ENCODE peak calls at places on chromosomes 7 and 10, in seven cellular contexts. One of them, this sample, is unnamed.

GRCh38 chr7:73774923-73775322 is 4.9 kb upstream of the CLDN3 start:
- DNase-seq in WTC11: no peak
- DNase-seq in Calu3: no peak
- DNase-seq in endodermal cell: no peak
- DNase-seq in transverse colon: no peak
- DNase-seq in GM23338: no peak
- DNase-seq in kidney epithelial cell: no peak
- DNase-seq in this sample: no peak

GRCh38 chr10:34698979-34699378 is 116.1 kb downstream of the PARD3 start:
- DNase-seq in transverse colon: no peak
- DNase-seq in endodermal cell: peak
- DNase-seq in WTC11: no peak
- DNase-seq in GM23338: no peak
- DNase-seq in Calu3: peak
- DNase-seq in kidney epithelial cell: peak
- DNase-seq in this sample: no peak

GRCh38 chr7:29853775-29854174 is 47.5 kb downstream of the WIPF3 start:
- DNase-seq in WTC11: no peak
- DNase-seq in Calu3: no peak
- DNase-seq in GM23338: no peak
- DNase-seq in transverse colon: no peak
- DNase-seq in endodermal cell: no peak
- DNase-seq in kidney epithelial cell: no peak
- DNase-seq in this sample: no peak

GRCh38 chr10:113604572-113604971 is 51.7 kb downstream of the HABP2 start:
- DNase-seq in Calu3: no peak
- DNase-seq in endodermal cell: no peak
- DNase-seq in kidney epithelial cell: no peak
- DNase-seq in GM23338: no peak
- DNase-seq in transverse colon: no peak
- DNase-seq in WTC11: no peak
- DNase-seq in this sample: no peak

GRCh38 chr7:134527979-134528371 is 608 bp downstream of the AKR1B10 start:
- DNase-seq in GM23338: peak
- DNase-seq in WTC11: no peak
- DNase-seq in Calu3: no peak
- DNase-seq in kidney epithelial cell: no peak
- DNase-seq in transverse colon: no peak
- DNase-seq in endodermal cell: no peak
- DNase-seq in this sample: peak

GRCh38 chr10:127907411-127908105 is 655 bp downstream of the PTPRE start:
- DNase-seq in WTC11: peak
- DNase-seq in Calu3: no peak
- DNase-seq in transverse colon: peak
- DNase-seq in endodermal cell: peak
- DNase-seq in GM23338: peak
- DNase-seq in kidney epithelial cell: no peak
- DNase-seq in this sample: peak

GRCh38 chr10:7857259-7857658 is 39.0 kb downstream of the TAF3 start:
- DNase-seq in endodermal cell: no peak
- DNase-seq in transverse colon: no peak
- DNase-seq in WTC11: no peak
- DNase-seq in kidney epithelial cell: no peak
- DNase-seq in GM23338: no peak
- DNase-seq in Calu3: peak
- DNase-seq in this sample: peak

GRCh38 chr7:33819658-33820057 is 85.7 kb upstream of the BMPER start:
- DNase-seq in Calu3: no peak
- DNase-seq in WTC11: no peak
- DNase-seq in transverse colon: no peak
- DNase-seq in kidney epithelial cell: no peak
- DNase-seq in GM23338: no peak
- DNase-seq in endodermal cell: no peak
- DNase-seq in this sample: no peak

GRCh38 chr7:98133621-98134266 is 27.1 kb downstream of the LMTK2 start:
- DNase-seq in GM23338: no peak
- DNase-seq in kidney epithelial cell: peak
- DNase-seq in transverse colon: no peak
- DNase-seq in endodermal cell: no peak
- DNase-seq in Calu3: peak
- DNase-seq in WTC11: no peak
- DNase-seq in this sample: no peak

GRCh38 chr7:129615018-129615417 is 3.5 kb downstream of the NRF1 start:
- DNase-seq in kidney epithelial cell: no peak
- DNase-seq in GM23338: no peak
- DNase-seq in Calu3: no peak
- DNase-seq in WTC11: no peak
- DNase-seq in endodermal cell: no peak
- DNase-seq in transverse colon: no peak
- DNase-seq in this sample: no peak

GRCh38 chr10:106185991-106186390 is 978.5 kb downstream of the SORCS1 start:
- DNase-seq in Calu3: no peak
- DNase-seq in WTC11: no peak
- DNase-seq in kidney epithelial cell: no peak
- DNase-seq in endodermal cell: no peak
- DNase-seq in transverse colon: no peak
- DNase-seq in GM23338: no peak
- DNase-seq in this sample: no peak

DNA sequence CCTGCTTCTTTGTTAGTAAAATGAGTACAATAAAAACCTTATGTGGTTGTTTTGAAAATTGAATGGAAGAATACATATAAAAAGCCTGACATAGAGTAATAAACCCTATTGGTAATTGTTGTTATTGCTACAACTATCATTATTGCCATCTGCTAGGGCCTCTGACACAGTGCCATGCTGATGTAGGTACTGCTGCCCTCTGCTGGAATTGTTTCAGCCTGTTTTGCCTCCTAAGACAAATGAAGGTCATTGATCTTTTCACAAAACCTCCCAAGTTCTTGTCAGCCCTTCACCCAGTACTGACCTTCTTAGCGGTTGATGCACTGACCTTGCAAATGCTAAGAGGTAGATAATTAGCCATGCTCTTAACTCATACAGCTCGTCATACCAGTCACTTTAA is 975.3 kb downstream of the SORCS1 start:
- DNase-seq in Calu3: no peak
- DNase-seq in WTC11: peak
- DNase-seq in GM23338: peak
- DNase-seq in endodermal cell: peak
- DNase-seq in transverse colon: no peak
- DNase-seq in kidney epithelial cell: no peak
- DNase-seq in this sample: peak
- TF ChIP-seq CTCF in Calu3: no peak
- TF ChIP-seq CTCF in WTC11: peak
- TF ChIP-seq CTCF in GM23338: peak
- TF ChIP-seq CTCF in endodermal cell: peak
- TF ChIP-seq CTCF in transverse colon: no peak
- TF ChIP-seq CTCF in kidney epithelial cell: peak
- TF ChIP-seq CTCF in this sample: peak

DNA sequence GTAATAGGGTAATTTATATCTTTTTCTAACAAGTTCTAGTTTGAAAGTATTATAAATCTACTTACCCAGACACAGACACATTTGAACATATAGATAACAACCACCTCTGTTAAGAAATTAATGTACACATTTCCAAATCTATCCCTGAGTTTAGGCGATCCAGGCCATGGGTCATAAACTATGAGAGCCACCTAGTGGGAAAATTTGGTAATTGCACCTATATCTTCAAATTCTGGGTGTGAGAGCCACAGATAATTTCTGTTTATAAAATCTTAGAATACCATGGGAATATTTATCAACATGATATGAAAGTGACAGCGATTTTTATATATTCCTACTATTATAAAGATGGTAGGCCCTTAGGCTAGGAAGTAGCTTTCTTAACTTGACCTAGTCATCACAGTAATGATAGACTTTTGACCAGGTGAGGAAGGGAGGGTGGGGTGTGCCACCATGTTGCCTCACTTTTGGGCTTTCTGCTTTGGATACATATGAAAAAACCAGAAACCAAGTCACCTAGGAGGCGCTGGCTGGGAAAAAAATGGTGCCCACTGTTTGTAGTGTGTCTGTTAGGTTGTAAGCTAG is 8.0 kb upstream of the EPHA1 start:
- DNase-seq in transverse colon: no peak
- DNase-seq in endodermal cell: no peak
- DNase-seq in GM23338: peak
- DNase-seq in WTC11: no peak
- DNase-seq in Calu3: peak
- DNase-seq in kidney epithelial cell: no peak
- DNase-seq in this sample: peak
- TF ChIP-seq CTCF in transverse colon: peak
- TF ChIP-seq CTCF in endodermal cell: peak
- TF ChIP-seq CTCF in GM23338: peak
- TF ChIP-seq CTCF in WTC11: peak
- TF ChIP-seq CTCF in Calu3: peak
- TF ChIP-seq CTCF in kidney epithelial cell: peak
- TF ChIP-seq CTCF in this sample: peak

GRCh38 chr10:116808706-116809105 is 40.6 kb upstream of the ENO4 start:
- DNase-seq in endodermal cell: no peak
- DNase-seq in transverse colon: no peak
- DNase-seq in Calu3: no peak
- DNase-seq in GM23338: no peak
- DNase-seq in WTC11: no peak
- DNase-seq in kidney epithelial cell: no peak
- DNase-seq in this sample: no peak

GRCh38 chr10:116811691-116812090 is 37.6 kb upstream of the ENO4 start:
- DNase-seq in kidney epithelial cell: no peak
- DNase-seq in WTC11: no peak
- DNase-seq in endodermal cell: no peak
- DNase-seq in transverse colon: no peak
- DNase-seq in GM23338: no peak
- DNase-seq in Calu3: no peak
- DNase-seq in this sample: no peak

GRCh38 chr10:116810895-116811294 is 38.4 kb upstream of the ENO4 start:
- DNase-seq in kidney epithelial cell: no peak
- DNase-seq in endodermal cell: no peak
- DNase-seq in Calu3: no peak
- DNase-seq in WTC11: no peak
- DNase-seq in transverse colon: no peak
- DNase-seq in GM23338: no peak
- DNase-seq in this sample: no peak

GRCh38 chr10:116809528-116810500 is 39.5 kb upstream of the ENO4 start:
- DNase-seq in GM23338: peak
- DNase-seq in Calu3: peak
- DNase-seq in kidney epithelial cell: no peak
- DNase-seq in transverse colon: peak
- DNase-seq in WTC11: peak
- DNase-seq in endodermal cell: peak
- DNase-seq in this sample: peak
- TF ChIP-seq CTCF in GM23338: peak
- TF ChIP-seq CTCF in Calu3: peak
- TF ChIP-seq CTCF in kidney epithelial cell: peak
- TF ChIP-seq CTCF in transverse colon: peak
- TF ChIP-seq CTCF in WTC11: peak
- TF ChIP-seq CTCF in endodermal cell: peak
- TF ChIP-seq CTCF in this sample: peak

DNA sequence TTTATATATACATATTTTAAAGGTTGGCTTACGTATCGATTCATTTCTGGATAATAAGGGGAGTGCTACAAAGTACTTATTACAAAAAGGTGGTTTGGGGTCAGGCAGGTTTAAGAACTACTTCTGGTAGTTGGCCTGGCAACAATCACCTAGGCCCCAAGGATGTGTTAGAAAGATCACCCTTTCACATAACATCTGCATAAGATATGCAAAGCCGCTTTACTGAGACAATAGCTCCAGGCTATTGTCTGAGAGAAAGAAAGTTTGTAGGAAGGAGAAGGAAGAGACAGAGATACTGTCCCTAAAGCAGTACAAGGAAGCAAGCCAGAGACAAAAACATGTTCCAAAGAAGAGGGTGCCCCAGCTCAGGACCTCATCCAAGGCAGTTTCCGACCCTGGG is 6.2 kb downstream of the PAXIP1 start:
- DNase-seq in WTC11: no peak
- DNase-seq in GM23338: peak
- DNase-seq in transverse colon: no peak
- DNase-seq in Calu3: no peak
- DNase-seq in endodermal cell: peak
- DNase-seq in kidney epithelial cell: no peak
- DNase-seq in this sample: no peak
- TF ChIP-seq CTCF in WTC11: no peak
- TF ChIP-seq CTCF in GM23338: no peak
- TF ChIP-seq CTCF in transverse colon: no peak
- TF ChIP-seq CTCF in Calu3: no peak
- TF ChIP-seq CTCF in endodermal cell: no peak
- TF ChIP-seq CTCF in kidney epithelial cell: no peak
- TF ChIP-seq CTCF in this sample: no peak

GRCh38 chr10:103276941-103277712 is at the start of gene INA:
- DNase-seq in Calu3: peak
- DNase-seq in transverse colon: no peak
- DNase-seq in GM23338: peak
- DNase-seq in endodermal cell: peak
- DNase-seq in kidney epithelial cell: peak
- DNase-seq in WTC11: peak
- DNase-seq in this sample: peak
- TF ChIP-seq CTCF in Calu3: no peak
- TF ChIP-seq CTCF in transverse colon: no peak
- TF ChIP-seq CTCF in GM23338: no peak
- TF ChIP-seq CTCF in endodermal cell: peak
- TF ChIP-seq CTCF in kidney epithelial cell: no peak
- TF ChIP-seq CTCF in WTC11: no peak
- TF ChIP-seq CTCF in this sample: no peak

DNA sequence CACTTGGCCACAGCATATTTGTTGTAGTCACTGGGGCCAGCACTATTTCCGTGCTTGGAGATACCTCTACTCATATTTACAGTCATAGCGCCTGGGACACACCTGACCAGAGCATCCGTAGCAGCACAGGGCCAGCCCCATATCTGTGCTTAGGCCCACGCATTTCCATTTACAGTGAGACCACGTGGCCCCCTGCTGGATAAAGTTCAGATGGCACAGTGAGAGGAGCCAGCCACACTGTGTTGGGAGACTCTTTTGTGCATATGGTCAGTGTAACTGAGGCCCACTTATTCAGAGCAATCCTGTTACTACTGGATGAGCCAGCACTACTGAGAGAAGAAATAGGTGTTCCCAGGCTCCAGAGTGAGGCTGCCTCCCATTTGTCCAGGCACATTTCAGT is 455.3 kb downstream of the REEP3 start:
- DNase-seq in endodermal cell: peak
- DNase-seq in kidney epithelial cell: no peak
- DNase-seq in Calu3: peak
- DNase-seq in WTC11: peak
- DNase-seq in GM23338: peak
- DNase-seq in transverse colon: peak
- DNase-seq in this sample: peak
- TF ChIP-seq CTCF in endodermal cell: peak
- TF ChIP-seq CTCF in kidney epithelial cell: peak
- TF ChIP-seq CTCF in Calu3: peak
- TF ChIP-seq CTCF in WTC11: peak
- TF ChIP-seq CTCF in GM23338: peak
- TF ChIP-seq CTCF in transverse colon: peak
- TF ChIP-seq CTCF in this sample: peak